ENCODE peak calls at places on chromosomes 11 and 22, in nine cellular contexts. One of them, this sample, is unnamed.

GRCh38 chr11:4017129-4017528 is 77.5 kb upstream of the RRM1 start:
- DNase-seq in IMR-90: no peak
- DNase-seq in tibial nerve: no peak
- DNase-seq in HCT116: no peak
- DNase-seq in H1: no peak
- DNase-seq in uterus: no peak
- DNase-seq in stomach: no peak
- DNase-seq in K562: no peak
- DNase-seq in breast epithelium: no peak
- DNase-seq in this sample: no peak

GRCh38 chr22:19805821-19806212 is 45.2 kb downstream of the TBX1 start:
- DNase-seq in breast epithelium: no peak
- DNase-seq in stomach: no peak
- DNase-seq in uterus: peak; percentile 9
- DNase-seq in H1: no peak
- DNase-seq in HCT116: no peak
- DNase-seq in K562: no peak
- DNase-seq in IMR-90: no peak
- DNase-seq in tibial nerve: no peak
- DNase-seq in this sample: no peak

GRCh38 chr11:60785806-60786361 is 751 bp downstream of the MS4A10 start:
- DNase-seq in K562: no peak
- DNase-seq in uterus: no peak
- DNase-seq in H1: no peak
- DNase-seq in HCT116: no peak
- DNase-seq in tibial nerve: no peak
- DNase-seq in IMR-90: peak; percentile 57
- DNase-seq in stomach: no peak
- DNase-seq in breast epithelium: no peak
- DNase-seq in this sample: no peak

GRCh38 chr11:11931461-11932055 is 76.9 kb downstream of the DKK3 start:
- DNase-seq in tibial nerve: peak; percentile 54
- DNase-seq in HCT116: peak; percentile 38
- DNase-seq in stomach: no peak
- DNase-seq in H1: no peak
- DNase-seq in IMR-90: peak; percentile 74
- DNase-seq in K562: peak; percentile 32
- DNase-seq in breast epithelium: no peak
- DNase-seq in uterus: peak; percentile 16
- DNase-seq in this sample: no peak

GRCh38 chr11:122082203-122082602 is 33.8 kb downstream of the BLID start:
- DNase-seq in tibial nerve: no peak
- DNase-seq in stomach: no peak
- DNase-seq in H1: no peak
- DNase-seq in uterus: no peak
- DNase-seq in HCT116: no peak
- DNase-seq in IMR-90: peak; percentile 46
- DNase-seq in breast epithelium: no peak
- DNase-seq in K562: no peak
- DNase-seq in this sample: no peak

GRCh38 chr22:35310556-35311550 is 11.2 kb downstream of the TOM1 start:
- DNase-seq in breast epithelium: peak; percentile 18
- DNase-seq in tibial nerve: no peak
- DNase-seq in H1: no peak
- DNase-seq in K562: no peak
- DNase-seq in stomach: no peak
- DNase-seq in HCT116: no peak
- DNase-seq in IMR-90: no peak
- DNase-seq in uterus: no peak
- DNase-seq in this sample: peak; percentile 39

GRCh38 chr11:127003260-127003981 is 2.9 kb upstream of the KIRREL3 start:
- DNase-seq in IMR-90: peak; percentile 58
- DNase-seq in H1: peak; percentile 84
- DNase-seq in HCT116: no peak
- DNase-seq in stomach: no peak
- DNase-seq in breast epithelium: no peak
- DNase-seq in uterus: no peak
- DNase-seq in tibial nerve: no peak
- DNase-seq in K562: peak; percentile 12
- DNase-seq in this sample: peak; percentile 28

GRCh38 chr11:66068923-66069714 is 953 bp upstream of the PACS1 start:
- DNase-seq in stomach: peak; percentile 58
- DNase-seq in HCT116: no peak
- DNase-seq in H1: peak; percentile 48
- DNase-seq in IMR-90: peak; percentile 63
- DNase-seq in tibial nerve: peak; percentile 28
- DNase-seq in K562: no peak
- DNase-seq in uterus: no peak
- DNase-seq in breast epithelium: peak; percentile 51
- DNase-seq in this sample: peak; percentile 63

GRCh38 chr11:78860720-78861422 is 286.2 kb upstream of the NARS2 start:
- DNase-seq in uterus: no peak
- DNase-seq in K562: peak; percentile 15
- DNase-seq in tibial nerve: no peak
- DNase-seq in H1: peak; percentile 68
- DNase-seq in breast epithelium: no peak
- DNase-seq in HCT116: no peak
- DNase-seq in IMR-90: peak; percentile 35
- DNase-seq in stomach: no peak
- DNase-seq in this sample: no peak

GRCh38 chr11:42631223-42631843 is 680.5 kb upstream of the API5 start:
- DNase-seq in uterus: no peak
- DNase-seq in HCT116: no peak
- DNase-seq in K562: no peak
- DNase-seq in tibial nerve: no peak
- DNase-seq in H1: no peak
- DNase-seq in breast epithelium: no peak
- DNase-seq in stomach: no peak
- DNase-seq in IMR-90: no peak
- DNase-seq in this sample: no peak

DNA sequence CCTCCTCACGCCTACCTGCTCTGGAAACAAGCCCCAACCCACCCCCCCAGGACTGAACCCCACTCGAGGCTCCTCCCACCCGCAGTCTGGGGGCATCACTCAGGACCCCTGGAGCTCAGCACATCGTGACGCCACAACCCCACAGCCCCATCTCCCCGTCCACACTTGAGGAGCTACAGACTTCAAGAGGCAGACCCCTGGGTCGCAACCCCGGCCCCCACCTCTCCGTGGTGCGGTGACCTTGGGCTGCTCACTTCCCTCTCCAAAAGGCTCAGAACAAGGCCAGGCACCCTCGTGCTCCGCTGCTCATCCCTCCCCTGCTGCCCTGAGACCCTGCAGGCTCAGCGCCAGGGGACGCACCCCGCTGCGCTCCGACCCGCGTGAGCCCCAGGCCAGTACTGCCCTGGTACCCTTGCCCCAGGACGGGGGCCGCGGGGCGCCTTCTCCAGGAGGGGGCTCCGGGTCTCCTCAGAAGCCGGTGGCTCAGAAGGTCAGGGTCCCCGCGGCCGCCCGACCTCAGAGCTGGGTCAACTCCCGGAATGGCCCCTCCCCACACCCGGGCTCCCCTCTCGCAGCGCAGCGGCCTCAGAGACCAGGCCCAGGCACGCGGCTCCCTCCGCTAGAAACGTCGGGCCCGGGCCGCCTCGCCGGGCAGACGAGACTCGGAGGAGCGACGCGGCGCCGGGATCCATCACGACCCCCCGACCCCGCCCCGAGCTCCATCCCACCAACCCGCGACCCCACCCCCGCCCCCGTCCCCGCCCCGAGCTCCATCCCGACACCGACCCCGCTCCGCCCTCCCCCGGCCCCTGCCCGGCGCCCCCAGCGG is 614 bp downstream of the GATD1 start:
- DNase-seq in breast epithelium: no peak
- DNase-seq in uterus: peak; percentile 41
- DNase-seq in stomach: no peak
- DNase-seq in HCT116: no peak
- DNase-seq in K562: peak; percentile 90
- DNase-seq in H1: no peak
- DNase-seq in tibial nerve: no peak
- DNase-seq in IMR-90: no peak
- DNase-seq in this sample: peak; percentile 32
- TF ChIP-seq POLR2A in breast epithelium: no peak
- TF ChIP-seq POLR2A in uterus: no peak
- TF ChIP-seq POLR2A in stomach: no peak
- TF ChIP-seq POLR2A in HCT116: no peak
- TF ChIP-seq POLR2A in K562: peak; percentile 28
- TF ChIP-seq POLR2A in H1: no peak
- TF ChIP-seq POLR2A in tibial nerve: no peak
- TF ChIP-seq POLR2A in IMR-90: no peak
- TF ChIP-seq POLR2A in this sample: no peak

GRCh38 chr11:72069200-72069599 is 11.1 kb downstream of the NUMA1 start:
- DNase-seq in stomach: no peak
- DNase-seq in K562: no peak
- DNase-seq in breast epithelium: no peak
- DNase-seq in IMR-90: no peak
- DNase-seq in uterus: no peak
- DNase-seq in HCT116: no peak
- DNase-seq in H1: no peak
- DNase-seq in tibial nerve: no peak
- DNase-seq in this sample: no peak

GRCh38 chr11:72067676-72068075 is 12.7 kb downstream of the NUMA1 start:
- DNase-seq in H1: no peak
- DNase-seq in K562: no peak
- DNase-seq in stomach: no peak
- DNase-seq in tibial nerve: no peak
- DNase-seq in IMR-90: no peak
- DNase-seq in breast epithelium: no peak
- DNase-seq in HCT116: no peak
- DNase-seq in uterus: no peak
- DNase-seq in this sample: no peak

GRCh38 chr11:72067266-72067665 is 13.1 kb downstream of the NUMA1 start:
- DNase-seq in H1: no peak
- DNase-seq in K562: no peak
- DNase-seq in tibial nerve: no peak
- DNase-seq in HCT116: no peak
- DNase-seq in breast epithelium: no peak
- DNase-seq in uterus: no peak
- DNase-seq in IMR-90: no peak
- DNase-seq in stomach: no peak
- DNase-seq in this sample: no peak

GRCh38 chr11:72069787-72070251 is 10.5 kb downstream of the NUMA1 start:
- DNase-seq in HCT116: peak; percentile 51
- DNase-seq in tibial nerve: peak; percentile 79
- DNase-seq in stomach: peak; percentile 78
- DNase-seq in K562: peak; percentile 27
- DNase-seq in IMR-90: peak; percentile 84
- DNase-seq in uterus: peak; percentile 80
- DNase-seq in breast epithelium: peak; percentile 70
- DNase-seq in H1: no peak
- DNase-seq in this sample: peak; percentile 86

GRCh38 chr11:72066855-72067254 is 13.5 kb downstream of the NUMA1 start:
- DNase-seq in tibial nerve: no peak
- DNase-seq in H1: no peak
- DNase-seq in uterus: no peak
- DNase-seq in IMR-90: no peak
- DNase-seq in stomach: no peak
- DNase-seq in breast epithelium: no peak
- DNase-seq in HCT116: no peak
- DNase-seq in K562: no peak
- DNase-seq in this sample: no peak
- H3K4me1 ChIP-seq in tibial nerve: peaks cover 48% of the 10 kb centered on the region
- H3K4me1 ChIP-seq in H1: no peaks in the 10 kb centered on the region
- H3K4me1 ChIP-seq in uterus: no peaks in the 10 kb centered on the region
- H3K4me1 ChIP-seq in IMR-90: peaks cover 25% of the 10 kb centered on the region
- H3K4me1 ChIP-seq in stomach: peaks cover 28% of the 10 kb centered on the region
- H3K4me1 ChIP-seq in breast epithelium: peaks cover 4% of the 10 kb centered on the region
- H3K4me1 ChIP-seq in HCT116: peaks cover 29% of the 10 kb centered on the region
- H3K4me1 ChIP-seq in K562: peaks cover 3% of the 10 kb centered on the region
- H3K4me1 ChIP-seq in this sample: peaks cover 22% of the 10 kb centered on the region

GRCh38 chr11:119380160-119380815 is 1.2 kb downstream of the USP2 start:
- DNase-seq in uterus: no peak
- DNase-seq in stomach: no peak
- DNase-seq in K562: no peak
- DNase-seq in H1: no peak
- DNase-seq in tibial nerve: peak; percentile 5
- DNase-seq in HCT116: no peak
- DNase-seq in breast epithelium: no peak
- DNase-seq in IMR-90: no peak
- DNase-seq in this sample: no peak

GRCh38 chr11:119377112-119377901 is 4.2 kb downstream of the USP2 start:
- DNase-seq in K562: no peak
- DNase-seq in H1: no peak
- DNase-seq in IMR-90: no peak
- DNase-seq in uterus: no peak
- DNase-seq in stomach: no peak
- DNase-seq in tibial nerve: no peak
- DNase-seq in breast epithelium: peak; percentile 62
- DNase-seq in HCT116: no peak
- DNase-seq in this sample: peak; percentile 19

GRCh38 chr11:119380816-119381185 is 689 bp downstream of the USP2 start:
- DNase-seq in IMR-90: no peak
- DNase-seq in tibial nerve: peak; percentile 4
- DNase-seq in H1: peak; percentile 64
- DNase-seq in stomach: no peak
- DNase-seq in breast epithelium: no peak
- DNase-seq in HCT116: no peak
- DNase-seq in K562: no peak
- DNase-seq in uterus: no peak
- DNase-seq in this sample: no peak

GRCh38 chr11:119377961-119378667 is 3.4 kb downstream of the USP2 start:
- DNase-seq in K562: peak; percentile 65
- DNase-seq in tibial nerve: peak; percentile 4
- DNase-seq in HCT116: no peak
- DNase-seq in uterus: no peak
- DNase-seq in H1: no peak
- DNase-seq in stomach: no peak
- DNase-seq in IMR-90: no peak
- DNase-seq in breast epithelium: no peak
- DNase-seq in this sample: no peak

GRCh38 chr11:119378851-119379465 is 2.5 kb downstream of the USP2 start:
- DNase-seq in H1: peak; percentile 57
- DNase-seq in K562: peak; percentile 23
- DNase-seq in breast epithelium: no peak
- DNase-seq in stomach: no peak
- DNase-seq in IMR-90: no peak
- DNase-seq in HCT116: no peak
- DNase-seq in tibial nerve: peak; percentile 3
- DNase-seq in uterus: no peak
- DNase-seq in this sample: no peak
- TF ChIP-seq POLR2A in H1: no peak
- TF ChIP-seq POLR2A in K562: no peak
- TF ChIP-seq POLR2A in breast epithelium: no peak
- TF ChIP-seq POLR2A in stomach: no peak
- TF ChIP-seq POLR2A in IMR-90: no peak
- TF ChIP-seq POLR2A in HCT116: no peak
- TF ChIP-seq POLR2A in tibial nerve: no peak
- TF ChIP-seq POLR2A in uterus: no peak
- TF ChIP-seq POLR2A in this sample: no peak

DNA sequence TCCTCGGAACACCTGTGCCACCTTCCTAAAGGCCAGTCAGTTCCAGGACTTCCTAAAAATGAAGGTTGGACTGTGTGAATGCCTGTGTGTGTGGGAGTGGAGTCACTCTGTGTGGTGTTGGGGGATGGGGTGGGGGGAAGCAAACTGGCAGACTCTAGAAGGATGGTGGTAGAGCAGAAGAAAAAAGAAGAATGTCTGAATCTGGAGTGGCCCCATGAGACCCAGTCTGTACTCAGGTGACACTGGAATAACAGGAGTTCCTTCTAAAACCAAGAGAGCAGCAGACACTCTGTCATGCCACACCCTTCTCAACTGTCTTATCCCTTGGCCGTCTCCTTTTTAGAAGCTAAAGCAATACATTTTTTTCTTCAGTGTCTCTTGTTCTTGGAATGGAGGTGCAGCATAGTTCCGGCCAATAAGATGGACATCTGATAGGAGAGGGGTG is 82.9 kb downstream of the MAML2 start:
- DNase-seq in stomach: no peak
- DNase-seq in H1: no peak
- DNase-seq in uterus: no peak
- DNase-seq in K562: peak; percentile 13
- DNase-seq in tibial nerve: no peak
- DNase-seq in HCT116: no peak
- DNase-seq in breast epithelium: no peak
- DNase-seq in IMR-90: no peak
- DNase-seq in this sample: no peak
- H3K4me1 ChIP-seq in stomach: peaks cover 24% of the 10 kb centered on the region
- H3K4me1 ChIP-seq in H1: no peaks in the 10 kb centered on the region
- H3K4me1 ChIP-seq in uterus: peaks cover 11% of the 10 kb centered on the region
- H3K4me1 ChIP-seq in K562: peaks cover 9% of the 10 kb centered on the region
- H3K4me1 ChIP-seq in tibial nerve: peaks cover 84% of the 10 kb centered on the region
- H3K4me1 ChIP-seq in HCT116: peaks cover 7% of the 10 kb centered on the region
- H3K4me1 ChIP-seq in breast epithelium: peaks cover 3% of the 10 kb centered on the region
- H3K4me1 ChIP-seq in IMR-90: peaks cover 29% of the 10 kb centered on the region
- H3K4me1 ChIP-seq in this sample: peaks cover 9% of the 10 kb centered on the region